ENCODE peak calls at places on chromosomes 11 and 22, in eight cellular contexts. B is glutamatergic neuron; N is hypothalamus; R is stimulated activated CD4-positive, alpha-beta T cell treated with anti-CD3 and anti-CD28 coated beads, Interleukin-2, amount 100 ng/mL, for 24 hours; Q is CD4-positive, alpha-beta T cell; L is stimulated activated CD8-positive, alpha-beta memory T cell treated with anti-CD3 and anti-CD28 coated beads, Interleukin-4, amount 100 ng/mL, for 4 hours; C is GM23248; I is colonic mucosa. T is an unnamed sample.

GRCh38 chr11:72860592-72860991 is 46.4 kb downstream of the ATG16L2 start:
- DNase-seq in B (no peak), N (no peak), R (no peak), Q (no peak), L (no peak), C (no peak), I (no peak), T (no peak)

GRCh38 chr11:59174664-59175033 is 2.7 kb downstream of the DTX4 start:
- DNase-seq in B (no peak), N (no peak), R (no peak), Q (no peak), L (no peak), C (peak; percentile 65), I (peak; percentile 77), T (peak; percentile 77)

GRCh38 chr11:62648185-62648966 is 2.0 kb upstream of the GANAB start:
- DNase-seq in B (no peak), N (no peak), R (no peak), Q (no peak), L (no peak), C (no peak), I (no peak), T (no peak)

GRCh38 chr22:40635940-40636379 is 559 bp downstream of the MRTFA start:
- DNase-seq in B (no peak), N (peak; percentile 47), R (no peak), Q (no peak), L (no peak), C (peak; percentile 34), I (peak; percentile 50), T (no peak)

GRCh38 chr11:34178422-34178821 is 73.0 kb downstream of the NAT10 start:
- DNase-seq in B (no peak), N (no peak), R (no peak), Q (no peak), L (no peak), C (no peak), I (no peak), T (no peak)

GRCh38 chr11:10351768-10352641 is 47.1 kb downstream of the ADM start:
- DNase-seq in B (peak; percentile 19), N (no peak), R (no peak), Q (no peak), L (no peak), C (peak; percentile 93), I (peak; percentile 57), T (no peak)

GRCh38 chr11:8604078-8604723 is 10.2 kb upstream of the STK33 start:
- DNase-seq in B (peak; percentile 70), N (no peak), R (peak; percentile 29), Q (no peak), L (no peak), C (peak; percentile 100), I (peak; percentile 69), T (peak; percentile 100)

GRCh38 chr11:353315-353857 is 15.9 kb upstream of the B4GALNT4 start:
- DNase-seq in B (no peak), N (peak; percentile 69), R (no peak), Q (no peak), L (no peak), C (peak; percentile 92), I (peak; percentile 66), T (no peak)

GRCh38 chr22:40533712-40534378 is 102.7 kb downstream of the MRTFA start:
- DNase-seq in B (no peak), N (no peak), R (peak; percentile 50), Q (peak; percentile 33), L (no peak), C (peak; percentile 75), I (no peak), T (no peak)

GRCh38 chr22:20758688-20759087 is 15.2 kb upstream of the SERPIND1 start:
- DNase-seq in B (no peak), N (no peak), R (no peak), Q (no peak), L (no peak), C (no peak), I (no peak), T (no peak)

GRCh38 chr11:76314741-76315090 is 66.2 kb downstream of the THAP12 start:
- DNase-seq in B (no peak), N (no peak), R (no peak), Q (no peak), L (no peak), C (peak; percentile 82), I (no peak), T (no peak)

GRCh38 chr11:125412177-125412496 is 83.9 kb downstream of the FEZ1 start:
- DNase-seq in B (no peak), N (no peak), R (no peak), Q (no peak), L (no peak), C (no peak), I (no peak), T (no peak)

GRCh38 chr22:17938484-17938924 is 85.9 kb downstream of the MICAL3 start:
- DNase-seq in B (peak; percentile 3), N (no peak), R (no peak), Q (no peak), L (no peak), C (no peak), I (no peak), T (no peak)

GRCh38 chr11:81165164-81165563 is 1568.5 kb downstream of the FAM181B start:
- DNase-seq in B (no peak), N (no peak), R (no peak), Q (no peak), L (no peak), C (no peak), I (no peak), T (no peak)

GRCh38 chr11:1565173-1565903 is 6.7 kb downstream of the DUSP8 start:
- DNase-seq in B (peak; percentile 29), N (no peak), R (no peak), Q (no peak), L (no peak), C (no peak), I (no peak), T (no peak)

GRCh38 chr22:50276143-50276542 is 6.0 kb upstream of the MAPK11 start:
- DNase-seq in B (peak; percentile 70), N (peak; percentile 85), R (no peak), Q (no peak), L (no peak), C (peak; percentile 66), I (peak; percentile 74), T (no peak)

GRCh38 chr22:37370306-37370979 is 56.8 kb downstream of the ELFN2 start:
- DNase-seq in B (no peak), N (no peak), R (no peak), Q (no peak), L (no peak), C (no peak), I (peak; percentile 25), T (no peak)

T was measured in keratinocyte.